ENCODE peak calls at places on chromosomes 16 and 17, in seven cellular contexts. Y is GM12891, Z is K562, S is HepG2, X is H1, M is GM12878, O is SK-N-SH. V is an unnamed sample.

GRCh38 chr17:42260318-42260717 is 15.9 kb downstream of the STAT5B start:
- DNase-seq in O (no peak), S (no peak), Y (no peak), X (no peak), Z (no peak), M (no peak), V (no peak)

GRCh38 chr17:76527430-76528111 is 9.9 kb downstream of the CYGB start:
- DNase-seq in S (peak), Z (peak), O (peak), M (no peak), X (no peak), Y (no peak), V (no peak)

GRCh38 chr16:27174007-27174406 is 29.3 kb upstream of the KDM8 start:
- DNase-seq in X (no peak), S (no peak), O (peak), Y (no peak), Z (no peak), M (no peak), V (no peak)

GRCh38 chr17:17150450-17150804 is 55.7 kb downstream of the PLD6 start:
- DNase-seq in O (no peak), Y (no peak), S (no peak), X (no peak), Z (no peak), M (peak), V (no peak)

GRCh38 chr17:76458580-76459490 is 5.9 kb upstream of the UBE2O start:
- DNase-seq in S (peak), X (peak), Y (no peak), M (no peak), O (peak), Z (peak), V (peak)

GRCh38 chr17:69608808-69609494 is 194.5 kb downstream of the MAP2K6 start:
- DNase-seq in M (no peak), Y (no peak), O (no peak), S (no peak), X (no peak), Z (no peak), V (no peak)

GRCh38 chr16:3819741-3820724 is 60.5 kb downstream of the CREBBP start:
- DNase-seq in X (no peak), Z (peak), Y (no peak), M (no peak), O (peak), S (no peak), V (no peak)

GRCh38 chr16:48117217-48118105 is 38.3 kb downstream of the ABCC12 start:
- DNase-seq in Z (peak), S (peak), M (no peak), X (peak), Y (peak), O (peak), V (peak)

GRCh38 chr17:40577611-40578065 is 12.4 kb upstream of the CCR7 start:
- DNase-seq in M (peak), Y (no peak), X (no peak), Z (no peak), O (no peak), S (no peak), V (no peak)

GRCh38 chr17:40580140-40580539 is 14.9 kb upstream of the CCR7 start:
- DNase-seq in Z (no peak), X (no peak), Y (no peak), O (no peak), M (no peak), S (no peak), V (no peak)

GRCh38 chr17:40579471-40579870 is 14.2 kb upstream of the CCR7 start:
- DNase-seq in Z (no peak), S (no peak), M (no peak), X (no peak), O (no peak), Y (no peak), V (no peak)

DNA sequence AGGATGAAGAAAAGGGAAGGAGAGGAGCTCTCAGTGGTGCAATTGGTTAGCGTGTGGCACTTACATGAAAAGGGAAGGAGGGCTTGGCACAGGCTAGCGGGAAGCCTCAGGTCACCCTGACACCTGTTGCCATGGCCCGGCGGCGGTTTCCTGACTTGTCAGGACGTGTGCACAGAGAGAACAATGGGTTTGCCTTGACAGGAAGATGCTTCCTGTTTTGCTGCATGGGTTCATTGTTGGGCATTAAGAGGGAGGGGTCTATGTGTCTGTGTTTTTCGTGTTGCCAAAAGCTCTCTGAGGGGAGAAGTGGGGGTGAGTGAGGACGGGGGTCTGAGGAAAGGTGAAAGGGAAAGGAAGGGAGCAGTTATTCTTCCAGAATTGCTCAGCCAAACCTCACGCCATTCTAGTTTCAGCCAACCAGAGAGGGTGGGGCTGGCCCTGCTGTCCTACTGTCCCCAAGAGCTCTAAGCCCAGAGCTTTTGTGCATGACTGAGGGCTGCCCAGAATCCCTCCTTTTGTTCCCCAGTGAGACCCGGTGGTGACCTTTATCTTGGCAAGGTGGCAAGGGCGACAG is 17.1 kb upstream of the CCR7 start:
- DNase-seq in Z (no peak), Y (no peak), S (no peak), X (no peak), M (peak), O (no peak), V (no peak)
- TF ChIP-seq TAF1 in Z (no peak), Y (no peak), S (no peak), X (no peak), M (no peak), O (no peak), V (no peak)

GRCh38 chr17:4893721-4894560 is 5.4 kb upstream of the C17orf107 start:
- DNase-seq in O (no peak), S (no peak), Z (no peak), M (no peak), X (no peak), Y (no peak), V (peak)

GRCh38 chr17:4891405-4892062 is 7.8 kb upstream of the C17orf107 start:
- DNase-seq in O (no peak), M (no peak), S (no peak), Y (no peak), Z (no peak), X (no peak), V (no peak)

GRCh38 chr17:4892063-4892410 is 7.3 kb upstream of the C17orf107 start:
- DNase-seq in M (no peak), Z (no peak), X (no peak), O (no peak), Y (no peak), S (no peak), V (no peak)

GRCh38 chr17:4892499-4893221 is 6.7 kb upstream of the C17orf107 start:
- DNase-seq in X (no peak), M (no peak), Z (no peak), Y (no peak), O (no peak), S (no peak), V (peak)

DNA sequence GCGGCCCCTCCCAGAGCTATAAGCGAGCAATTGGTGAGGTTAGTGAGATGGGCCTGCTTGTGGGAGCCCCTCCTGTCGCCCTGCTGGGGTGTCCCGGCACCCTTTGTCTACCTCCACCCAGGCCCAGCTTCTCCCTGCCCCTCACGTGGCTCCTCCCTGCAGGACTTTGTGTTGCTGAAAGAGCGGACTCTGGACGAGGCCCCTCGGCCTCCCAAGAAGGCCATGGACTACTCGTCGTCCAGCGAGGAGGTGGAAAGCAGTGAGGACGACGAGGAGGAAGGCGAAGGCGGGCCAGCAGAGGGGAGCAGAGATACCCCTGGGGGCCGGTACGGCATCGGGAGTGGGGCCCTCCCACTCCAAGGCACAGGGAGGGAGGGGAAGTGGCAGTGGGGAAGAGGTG is 6.1 kb upstream of the C17orf107 start:
- DNase-seq in Z (no peak), M (no peak), X (no peak), O (no peak), S (no peak), Y (no peak), V (no peak)
- TF ChIP-seq TAF1 in Z (no peak), M (no peak), X (no peak), O (no peak), S (no peak), Y (no peak), V (no peak)

GRCh38 chr17:75454193-75454592 is 2.2 kb upstream of the TMEM94 start:
- DNase-seq in M (peak), Y (no peak), S (no peak), O (no peak), X (no peak), Z (no peak), V (no peak)

GRCh38 chr17:75457047-75457654 is 716 bp downstream of the TMEM94 start:
- DNase-seq in S (no peak), O (peak), Z (peak), Y (no peak), M (no peak), X (no peak), V (no peak)

GRCh38 chr17:75459246-75459589 is 2.8 kb downstream of the TMEM94 start:
- DNase-seq in Y (no peak), M (no peak), O (no peak), Z (no peak), S (no peak), X (no peak), V (no peak)

GRCh38 chr17:75456417-75457046 is at the start of gene TMEM94:
- DNase-seq in X (peak), S (peak), M (peak), Y (peak), O (peak), Z (peak), V (peak)

DNA sequence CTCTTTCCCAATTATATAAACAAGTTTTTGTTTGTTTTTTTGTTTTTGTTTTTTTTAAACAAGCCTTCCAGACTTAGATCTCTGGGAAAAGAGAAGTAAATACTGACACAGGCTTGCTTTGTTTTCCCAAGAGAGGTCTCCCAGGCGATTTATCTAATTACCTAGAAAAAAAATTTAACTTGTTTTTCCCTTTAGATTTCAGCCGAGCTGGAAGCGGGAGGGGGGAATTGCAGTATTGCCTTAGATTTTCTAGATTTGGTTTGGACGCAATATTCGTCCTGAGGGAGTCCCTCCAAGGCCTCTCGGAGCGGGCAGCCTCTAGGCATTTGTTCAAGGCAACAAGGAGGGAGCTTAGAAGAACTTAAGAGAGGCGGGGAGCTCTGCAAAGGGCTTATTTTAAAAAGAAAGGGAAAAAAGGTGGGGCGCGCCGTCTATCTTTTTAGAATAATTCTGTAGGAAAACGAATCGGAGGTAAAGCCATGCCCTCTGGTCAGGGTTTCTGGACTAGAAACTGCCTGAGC is 479 bp upstream of the TMEM94 start:
- DNase-seq in X (no peak), Z (no peak), Y (no peak), S (no peak), M (no peak), O (peak), V (no peak)
- TF ChIP-seq TAF1 in X (no peak), Z (no peak), Y (no peak), S (no peak), M (no peak), O (no peak), V (no peak)

DNA sequence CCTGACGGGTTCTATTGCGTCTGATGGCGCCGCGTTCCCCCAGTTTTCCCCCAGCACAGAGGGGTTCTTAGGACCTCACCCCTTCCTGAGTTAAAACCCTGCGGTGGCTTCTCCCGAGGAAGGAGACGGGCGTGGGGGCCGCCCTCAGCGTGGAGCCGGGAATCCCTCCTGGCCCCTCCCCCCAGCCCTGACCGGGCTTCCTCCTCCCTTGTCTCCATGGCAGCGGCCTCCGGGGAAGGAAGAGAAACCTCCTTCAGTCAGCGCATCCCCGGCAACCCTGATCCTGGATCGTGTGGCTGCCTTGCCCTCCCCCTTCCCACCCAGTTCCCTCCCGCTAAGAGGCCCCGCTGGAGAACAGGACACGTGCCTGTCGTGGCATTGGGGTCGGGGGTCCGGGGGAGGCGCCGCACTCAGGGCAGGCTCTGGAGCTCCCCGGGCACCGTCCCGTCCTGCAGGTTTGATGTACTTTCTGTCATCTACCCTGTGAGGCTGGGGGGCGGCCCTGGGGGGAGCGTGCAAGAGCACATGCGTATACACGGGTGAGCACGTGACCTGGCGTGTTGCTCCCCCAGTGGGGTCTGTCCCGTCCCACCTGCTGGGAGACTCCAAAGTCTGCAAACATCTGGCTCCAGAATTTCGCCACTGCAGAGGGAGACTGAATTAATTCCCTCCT is 30.5 kb downstream of the CACNA1H start:
- DNase-seq in Z (no peak), M (no peak), S (no peak), X (no peak), Y (no peak), O (peak), V (no peak)
- TF ChIP-seq TAF1 in Z (no peak), M (no peak), S (no peak), X (no peak), Y (no peak), O (no peak), V (no peak)

V was measured in GM12892.